ENCODE peak calls at places on chromosomes 5 and 9, in five cellular contexts. One of them, this sample, is unnamed.

GRCh38 chr9:84755375-84755774 is 85.8 kb downstream of the NTRK2 start:
- DNase-seq in cerebellum: no peak
- DNase-seq in T-helper 17 cell: no peak
- DNase-seq in mucosa of descending colon: no peak
- DNase-seq in AG10803: no peak
- DNase-seq in this sample: no peak

GRCh38 chr5:171424726-171425125 is 5.3 kb downstream of the FGF18 start:
- DNase-seq in AG10803: no peak
- DNase-seq in T-helper 17 cell: no peak
- DNase-seq in cerebellum: no peak
- DNase-seq in mucosa of descending colon: no peak
- DNase-seq in this sample: peak

GRCh38 chr5:39580702-39581498 is 156.1 kb upstream of the DAB2 start:
- DNase-seq in mucosa of descending colon: no peak
- DNase-seq in cerebellum: no peak
- DNase-seq in AG10803: peak
- DNase-seq in T-helper 17 cell: no peak
- DNase-seq in this sample: no peak

GRCh38 chr9:111916234-111916645 is 19.6 kb downstream of the UGCG start:
- DNase-seq in cerebellum: no peak
- DNase-seq in AG10803: no peak
- DNase-seq in mucosa of descending colon: no peak
- DNase-seq in T-helper 17 cell: no peak
- DNase-seq in this sample: no peak

GRCh38 chr5:2864515-2864914 is 113.0 kb upstream of the IRX2 start:
- DNase-seq in cerebellum: no peak
- DNase-seq in AG10803: no peak
- DNase-seq in T-helper 17 cell: no peak
- DNase-seq in mucosa of descending colon: no peak
- DNase-seq in this sample: peak

GRCh38 chr5:100623719-100624118 is 88.5 kb downstream of the FAM174A start:
- DNase-seq in AG10803: peak
- DNase-seq in mucosa of descending colon: no peak
- DNase-seq in cerebellum: no peak
- DNase-seq in T-helper 17 cell: no peak
- DNase-seq in this sample: no peak

GRCh38 chr5:43034591-43034968 is 5.5 kb downstream of the ANXA2R start:
- DNase-seq in AG10803: no peak
- DNase-seq in cerebellum: no peak
- DNase-seq in mucosa of descending colon: no peak
- DNase-seq in T-helper 17 cell: no peak
- DNase-seq in this sample: peak

GRCh38 chr5:73592546-73592945 is 27.0 kb downstream of the UTP15 start:
- DNase-seq in cerebellum: no peak
- DNase-seq in T-helper 17 cell: no peak
- DNase-seq in mucosa of descending colon: no peak
- DNase-seq in AG10803: peak
- DNase-seq in this sample: no peak

GRCh38 chr9:2151171-2151570 is 136.0 kb downstream of the SMARCA2 start:
- DNase-seq in mucosa of descending colon: no peak
- DNase-seq in cerebellum: no peak
- DNase-seq in AG10803: no peak
- DNase-seq in T-helper 17 cell: no peak
- DNase-seq in this sample: no peak

GRCh38 chr9:16434522-16434921 is 435.9 kb downstream of the BNC2 start:
- DNase-seq in AG10803: peak
- DNase-seq in T-helper 17 cell: no peak
- DNase-seq in cerebellum: no peak
- DNase-seq in mucosa of descending colon: no peak
- DNase-seq in this sample: no peak

GRCh38 chr5:171127314-171127713 is 181.7 kb upstream of the TLX3 start:
- DNase-seq in AG10803: peak
- DNase-seq in cerebellum: no peak
- DNase-seq in T-helper 17 cell: no peak
- DNase-seq in mucosa of descending colon: no peak
- DNase-seq in this sample: no peak

GRCh38 chr9:35570709-35571108 is 34.4 kb upstream of the TESK1 start:
- DNase-seq in mucosa of descending colon: no peak
- DNase-seq in T-helper 17 cell: no peak
- DNase-seq in AG10803: no peak
- DNase-seq in cerebellum: no peak
- DNase-seq in this sample: no peak

GRCh38 chr9:35757527-35758275 is 3.6 kb upstream of the MSMP start:
- DNase-seq in AG10803: no peak
- DNase-seq in cerebellum: peak
- DNase-seq in mucosa of descending colon: no peak
- DNase-seq in T-helper 17 cell: no peak
- DNase-seq in this sample: peak

GRCh38 chr9:127805620-127806019 is 2.9 kb downstream of the FPGS start:
- DNase-seq in mucosa of descending colon: no peak
- DNase-seq in cerebellum: no peak
- DNase-seq in AG10803: no peak
- DNase-seq in T-helper 17 cell: no peak
- DNase-seq in this sample: peak

GRCh38 chr5:36276864-36277263 is 24.8 kb downstream of the RANBP3L start:
- DNase-seq in AG10803: peak
- DNase-seq in T-helper 17 cell: no peak
- DNase-seq in mucosa of descending colon: no peak
- DNase-seq in cerebellum: peak
- DNase-seq in this sample: no peak

GRCh38 chr9:75200892-75201470 is 112.7 kb downstream of the OSTF1 start:
- DNase-seq in AG10803: peak
- DNase-seq in T-helper 17 cell: no peak
- DNase-seq in mucosa of descending colon: no peak
- DNase-seq in cerebellum: no peak
- DNase-seq in this sample: no peak

This sample was measured in islet precursor cell.